ENCODE peak calls at places on chromosomes 7 and 10, in eight cellular contexts. One of them, this sample, is unnamed.

GRCh38 chr10:73060738-73061635 is 35.7 kb downstream of the P4HA1 start:
- DNase-seq in neural progenitor cell: peak
- DNase-seq in SK-N-SH: peak
- DNase-seq in MM.1S: peak
- DNase-seq in GM06990: no peak
- DNase-seq in endothelial cell: no peak
- DNase-seq in GM20000: peak
- DNase-seq in transverse colon: no peak
- DNase-seq in this sample: no peak

GRCh38 chr7:20218261-20218660 is 1.1 kb upstream of the MACC1 start:
- DNase-seq in GM06990: no peak
- DNase-seq in GM20000: no peak
- DNase-seq in transverse colon: no peak
- DNase-seq in MM.1S: no peak
- DNase-seq in neural progenitor cell: no peak
- DNase-seq in SK-N-SH: no peak
- DNase-seq in endothelial cell: no peak
- DNase-seq in this sample: no peak

GRCh38 chr7:154440656-154441055 is 388.5 kb downstream of the DPP6 start:
- DNase-seq in endothelial cell: no peak
- DNase-seq in GM06990: no peak
- DNase-seq in SK-N-SH: no peak
- DNase-seq in MM.1S: no peak
- DNase-seq in GM20000: no peak
- DNase-seq in neural progenitor cell: no peak
- DNase-seq in transverse colon: no peak
- DNase-seq in this sample: no peak

GRCh38 chr10:8065651-8066050 is 11.2 kb downstream of the GATA3 start:
- DNase-seq in GM06990: no peak
- DNase-seq in transverse colon: no peak
- DNase-seq in GM20000: no peak
- DNase-seq in endothelial cell: peak
- DNase-seq in SK-N-SH: no peak
- DNase-seq in MM.1S: no peak
- DNase-seq in neural progenitor cell: no peak
- DNase-seq in this sample: no peak

GRCh38 chr7:138004046-138004445 is 2.2 kb upstream of the CREB3L2 start:
- DNase-seq in neural progenitor cell: no peak
- DNase-seq in MM.1S: no peak
- DNase-seq in endothelial cell: no peak
- DNase-seq in GM06990: no peak
- DNase-seq in SK-N-SH: no peak
- DNase-seq in transverse colon: no peak
- DNase-seq in GM20000: no peak
- DNase-seq in this sample: no peak

GRCh38 chr7:159061209-159061608 is 83.5 kb downstream of the VIPR2 start:
- DNase-seq in GM20000: no peak
- DNase-seq in GM06990: no peak
- DNase-seq in endothelial cell: no peak
- DNase-seq in MM.1S: no peak
- DNase-seq in SK-N-SH: no peak
- DNase-seq in transverse colon: no peak
- DNase-seq in neural progenitor cell: no peak
- DNase-seq in this sample: no peak

GRCh38 chr10:82815680-82816079 is 940.7 kb downstream of the NRG3 start:
- DNase-seq in SK-N-SH: no peak
- DNase-seq in GM06990: no peak
- DNase-seq in endothelial cell: no peak
- DNase-seq in MM.1S: no peak
- DNase-seq in transverse colon: no peak
- DNase-seq in GM20000: no peak
- DNase-seq in neural progenitor cell: no peak
- DNase-seq in this sample: no peak

GRCh38 chr7:73573276-73573675 is 5.1 kb downstream of the TBL2 start:
- DNase-seq in transverse colon: no peak
- DNase-seq in SK-N-SH: no peak
- DNase-seq in MM.1S: no peak
- DNase-seq in neural progenitor cell: no peak
- DNase-seq in GM06990: no peak
- DNase-seq in GM20000: no peak
- DNase-seq in endothelial cell: no peak
- DNase-seq in this sample: no peak

GRCh38 chr7:96547371-96547811 is 162.3 kb downstream of the SEM1 start:
- DNase-seq in GM20000: no peak
- DNase-seq in GM06990: no peak
- DNase-seq in endothelial cell: no peak
- DNase-seq in transverse colon: no peak
- DNase-seq in MM.1S: no peak
- DNase-seq in SK-N-SH: peak
- DNase-seq in neural progenitor cell: no peak
- DNase-seq in this sample: no peak

GRCh38 chr7:36306722-36307121 is 82.9 kb upstream of the ANLN start:
- DNase-seq in SK-N-SH: no peak
- DNase-seq in MM.1S: no peak
- DNase-seq in transverse colon: no peak
- DNase-seq in GM20000: no peak
- DNase-seq in neural progenitor cell: no peak
- DNase-seq in endothelial cell: no peak
- DNase-seq in GM06990: no peak
- DNase-seq in this sample: no peak
- TF ChIP-seq CTCF in SK-N-SH: no peak
- TF ChIP-seq CTCF in MM.1S: no peak
- TF ChIP-seq CTCF in transverse colon: no peak
- TF ChIP-seq CTCF in GM20000: no peak
- TF ChIP-seq CTCF in neural progenitor cell: no peak
- TF ChIP-seq CTCF in endothelial cell: no peak
- TF ChIP-seq CTCF in GM06990: no peak
- TF ChIP-seq CTCF in this sample: no peak

GRCh38 chr7:93515144-93515543 is 59.4 kb downstream of the CALCR start:
- DNase-seq in neural progenitor cell: no peak
- DNase-seq in SK-N-SH: no peak
- DNase-seq in MM.1S: no peak
- DNase-seq in transverse colon: no peak
- DNase-seq in endothelial cell: no peak
- DNase-seq in GM20000: no peak
- DNase-seq in GM06990: no peak
- DNase-seq in this sample: no peak
- TF ChIP-seq CTCF in neural progenitor cell: no peak
- TF ChIP-seq CTCF in SK-N-SH: no peak
- TF ChIP-seq CTCF in MM.1S: no peak
- TF ChIP-seq CTCF in transverse colon: no peak
- TF ChIP-seq CTCF in endothelial cell: no peak
- TF ChIP-seq CTCF in GM20000: no peak
- TF ChIP-seq CTCF in GM06990: no peak
- TF ChIP-seq CTCF in this sample: no peak

GRCh38 chr10:99914236-99914635 is 95.5 kb downstream of the DNMBP start:
- DNase-seq in GM06990: no peak
- DNase-seq in neural progenitor cell: peak
- DNase-seq in transverse colon: no peak
- DNase-seq in GM20000: no peak
- DNase-seq in endothelial cell: no peak
- DNase-seq in MM.1S: no peak
- DNase-seq in SK-N-SH: no peak
- DNase-seq in this sample: no peak

GRCh38 chr10:99916776-99917175 is 93.0 kb downstream of the DNMBP start:
- DNase-seq in GM20000: no peak
- DNase-seq in endothelial cell: no peak
- DNase-seq in SK-N-SH: no peak
- DNase-seq in MM.1S: no peak
- DNase-seq in transverse colon: no peak
- DNase-seq in GM06990: no peak
- DNase-seq in neural progenitor cell: no peak
- DNase-seq in this sample: no peak

GRCh38 chr10:99912057-99912456 is 97.7 kb downstream of the DNMBP start:
- DNase-seq in neural progenitor cell: peak
- DNase-seq in SK-N-SH: no peak
- DNase-seq in MM.1S: no peak
- DNase-seq in endothelial cell: no peak
- DNase-seq in transverse colon: no peak
- DNase-seq in GM06990: no peak
- DNase-seq in GM20000: no peak
- DNase-seq in this sample: no peak

GRCh38 chr10:99915414-99915813 is 94.3 kb downstream of the DNMBP start:
- DNase-seq in transverse colon: no peak
- DNase-seq in endothelial cell: no peak
- DNase-seq in GM20000: no peak
- DNase-seq in MM.1S: no peak
- DNase-seq in neural progenitor cell: no peak
- DNase-seq in SK-N-SH: no peak
- DNase-seq in GM06990: no peak
- DNase-seq in this sample: no peak

GRCh38 chr10:99913831-99914235 is 95.9 kb downstream of the DNMBP start:
- DNase-seq in GM20000: no peak
- DNase-seq in GM06990: no peak
- DNase-seq in neural progenitor cell: peak
- DNase-seq in SK-N-SH: no peak
- DNase-seq in endothelial cell: peak
- DNase-seq in MM.1S: no peak
- DNase-seq in transverse colon: peak
- DNase-seq in this sample: no peak
- TF ChIP-seq CTCF in GM20000: no peak
- TF ChIP-seq CTCF in GM06990: no peak
- TF ChIP-seq CTCF in neural progenitor cell: peak
- TF ChIP-seq CTCF in SK-N-SH: no peak
- TF ChIP-seq CTCF in endothelial cell: no peak
- TF ChIP-seq CTCF in MM.1S: no peak
- TF ChIP-seq CTCF in transverse colon: no peak
- TF ChIP-seq CTCF in this sample: no peak

GRCh38 chr7:93715234-93715633 is 140.7 kb upstream of the CALCR start:
- DNase-seq in neural progenitor cell: peak
- DNase-seq in MM.1S: no peak
- DNase-seq in GM20000: peak
- DNase-seq in transverse colon: peak
- DNase-seq in endothelial cell: peak
- DNase-seq in GM06990: no peak
- DNase-seq in SK-N-SH: peak
- DNase-seq in this sample: peak
- TF ChIP-seq CTCF in neural progenitor cell: peak
- TF ChIP-seq CTCF in MM.1S: peak
- TF ChIP-seq CTCF in GM20000: no peak
- TF ChIP-seq CTCF in transverse colon: no peak
- TF ChIP-seq CTCF in endothelial cell: peak
- TF ChIP-seq CTCF in GM06990: peak
- TF ChIP-seq CTCF in SK-N-SH: peak
- TF ChIP-seq CTCF in this sample: peak

GRCh38 chr10:116268976-116269375 is 4.0 kb downstream of the GFRA1 start:
- DNase-seq in SK-N-SH: peak
- DNase-seq in GM20000: no peak
- DNase-seq in endothelial cell: no peak
- DNase-seq in MM.1S: no peak
- DNase-seq in transverse colon: no peak
- DNase-seq in neural progenitor cell: no peak
- DNase-seq in GM06990: no peak
- DNase-seq in this sample: no peak
- TF ChIP-seq CTCF in SK-N-SH: no peak
- TF ChIP-seq CTCF in GM20000: no peak
- TF ChIP-seq CTCF in endothelial cell: no peak
- TF ChIP-seq CTCF in MM.1S: no peak
- TF ChIP-seq CTCF in transverse colon: no peak
- TF ChIP-seq CTCF in neural progenitor cell: no peak
- TF ChIP-seq CTCF in GM06990: no peak
- TF ChIP-seq CTCF in this sample: no peak

DNA sequence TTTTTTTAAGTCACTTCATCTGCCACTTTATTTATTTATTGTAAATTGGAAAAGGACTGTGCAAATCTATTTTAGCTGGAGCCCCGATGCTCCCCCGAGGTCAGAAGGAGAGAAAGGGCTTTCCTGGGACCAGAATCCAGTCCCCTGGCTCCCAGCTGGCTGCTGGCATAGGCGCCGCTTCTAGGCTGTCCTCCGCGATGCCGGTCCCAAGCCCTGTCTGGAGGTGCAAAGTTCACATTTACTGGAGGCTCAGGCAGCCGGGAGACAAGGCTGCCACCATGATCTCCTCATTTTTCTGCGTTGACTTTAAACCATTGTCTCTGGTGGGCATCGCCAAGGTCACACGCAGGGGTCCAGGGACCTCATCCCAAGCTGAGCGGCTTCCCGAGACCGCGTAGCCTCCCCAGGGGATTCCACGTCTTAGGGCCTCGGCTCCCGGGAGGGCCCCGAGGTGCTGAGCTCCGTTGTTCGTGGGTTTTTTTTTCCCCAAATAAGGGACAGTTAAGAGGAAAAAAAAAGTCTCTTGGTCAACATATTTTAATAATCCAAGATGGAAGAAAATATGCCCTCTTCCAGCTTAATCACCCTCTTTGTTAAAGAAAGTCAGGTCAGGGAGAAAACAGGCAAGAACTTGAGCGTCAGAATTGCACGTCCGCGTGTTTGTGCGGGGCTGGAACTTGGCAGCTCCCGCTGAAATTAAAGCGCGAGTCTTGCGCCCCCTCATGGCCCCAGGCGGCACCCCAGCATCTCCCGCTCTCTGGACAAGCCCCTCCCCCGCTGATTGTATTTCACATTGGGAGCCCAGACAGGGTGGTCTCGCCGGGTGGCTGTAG is 11.9 kb downstream of the RGR start:
- DNase-seq in endothelial cell: peak
- DNase-seq in transverse colon: peak
- DNase-seq in GM20000: peak
- DNase-seq in neural progenitor cell: peak
- DNase-seq in MM.1S: no peak
- DNase-seq in GM06990: peak
- DNase-seq in SK-N-SH: no peak
- DNase-seq in this sample: peak
- TF ChIP-seq CTCF in endothelial cell: peak
- TF ChIP-seq CTCF in transverse colon: peak
- TF ChIP-seq CTCF in GM20000: peak
- TF ChIP-seq CTCF in neural progenitor cell: peak
- TF ChIP-seq CTCF in MM.1S: no peak
- TF ChIP-seq CTCF in GM06990: peak
- TF ChIP-seq CTCF in SK-N-SH: peak
- TF ChIP-seq CTCF in this sample: peak

DNA sequence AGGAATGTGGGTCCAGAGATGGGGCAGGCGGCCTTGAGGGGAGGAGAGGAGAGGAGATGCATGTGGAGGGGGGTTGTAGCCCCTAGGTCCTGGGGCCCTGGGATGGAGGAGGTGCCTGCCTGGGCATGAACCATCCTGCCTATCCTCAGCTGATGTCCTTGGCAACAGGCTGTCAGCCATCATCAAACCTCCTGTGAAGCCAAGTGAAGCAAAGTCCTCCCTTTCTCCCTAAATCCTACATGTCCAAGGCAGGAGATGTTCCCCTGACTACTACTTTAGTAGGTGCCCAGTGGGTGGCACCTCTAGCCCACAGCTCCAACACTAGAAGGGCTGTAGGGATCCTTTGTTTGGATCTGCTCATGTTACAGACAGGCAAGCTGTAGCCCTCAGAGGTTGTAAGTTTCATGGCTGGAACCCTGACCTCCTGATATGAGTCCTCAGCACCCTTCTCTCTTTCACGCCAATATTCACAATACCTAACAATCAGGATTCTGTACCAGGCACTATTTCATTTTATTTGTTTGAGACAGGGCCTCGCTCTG is 66.6 kb upstream of the SYPL1 start:
- DNase-seq in endothelial cell: no peak
- DNase-seq in MM.1S: no peak
- DNase-seq in SK-N-SH: no peak
- DNase-seq in GM20000: no peak
- DNase-seq in GM06990: no peak
- DNase-seq in transverse colon: no peak
- DNase-seq in neural progenitor cell: no peak
- DNase-seq in this sample: peak
- TF ChIP-seq CTCF in endothelial cell: no peak
- TF ChIP-seq CTCF in MM.1S: peak
- TF ChIP-seq CTCF in SK-N-SH: peak
- TF ChIP-seq CTCF in GM20000: no peak
- TF ChIP-seq CTCF in GM06990: peak
- TF ChIP-seq CTCF in transverse colon: no peak
- TF ChIP-seq CTCF in neural progenitor cell: no peak
- TF ChIP-seq CTCF in this sample: no peak

GRCh38 chr10:97332586-97333350 is 1.8 kb downstream of the FRAT2 start:
- DNase-seq in endothelial cell: peak
- DNase-seq in GM20000: no peak
- DNase-seq in transverse colon: peak
- DNase-seq in SK-N-SH: no peak
- DNase-seq in MM.1S: no peak
- DNase-seq in GM06990: no peak
- DNase-seq in neural progenitor cell: peak
- DNase-seq in this sample: peak
- TF ChIP-seq CTCF in endothelial cell: no peak
- TF ChIP-seq CTCF in GM20000: no peak
- TF ChIP-seq CTCF in transverse colon: no peak
- TF ChIP-seq CTCF in SK-N-SH: no peak
- TF ChIP-seq CTCF in MM.1S: no peak
- TF ChIP-seq CTCF in GM06990: no peak
- TF ChIP-seq CTCF in neural progenitor cell: no peak
- TF ChIP-seq CTCF in this sample: no peak

This sample was measured in activated CD8-positive, alpha-beta T cell treated with anti-CD3 and anti-CD28 coated beads for 36 hours.